ENCODE peak calls at places on chromosome 17, in four cellular contexts. Z is K562, S is GM12878, V is WTC11. N is an unnamed sample.
A peak's percentile ranks its signal among the peaks of the same experiment; 100 is the strongest.

GRCh38 chr17:74328487-74328886 is 2.5 kb downstream of the KIF19 start:
- DNase-seq in S (no peak), V (no peak), Z (no peak), N (no peak)

GRCh38 chr17:74552037-74552436 is 6.1 kb upstream of the CD300C start:
- DNase-seq in V (no peak), Z (no peak), S (no peak), N (no peak)

GRCh38 chr17:64081802-64082799 is 47.8 kb downstream of the ERN1 start:
- DNase-seq in S (peak; percentile 72), Z (peak; percentile 60), V (no peak), N (peak; percentile 93)

GRCh38 chr17:28473542-28473941 is at the start of gene SLC13A2:
- DNase-seq in V (peak; percentile 10), S (no peak), Z (no peak), N (no peak)

GRCh38 chr17:8822401-8823035 is 23.4 kb upstream of the MFSD6L start:
- DNase-seq in S (no peak), Z (no peak), V (no peak), N (no peak)

GRCh38 chr17:29577778-29578211 is 9.3 kb downstream of the TP53I13 start:
- DNase-seq in Z (no peak), S (no peak), V (no peak), N (no peak)

GRCh38 chr17:17206149-17206912 is at the start of gene PLD6:
- DNase-seq in Z (peak; percentile 88), V (peak; percentile 70), S (peak; percentile 72), N (peak; percentile 67)

GRCh38 chr17:8153957-8154607 is 1.9 kb upstream of the PER1 start:
- DNase-seq in Z (peak; percentile 85), S (no peak), V (peak; percentile 98), N (peak; percentile 69)

GRCh38 chr17:38729886-38730525 is at the start of gene CISD3:
- DNase-seq in S (no peak), Z (peak; percentile 95), V (peak; percentile 74), N (peak; percentile 81)

GRCh38 chr17:74042744-74043486 is 160.6 kb upstream of the RPL38 start:
- DNase-seq in Z (no peak), S (no peak), V (no peak), N (peak; percentile 23)

GRCh38 chr17:77228224-77229215 is 87.8 kb downstream of the SEC14L1 start:
- DNase-seq in S (no peak), Z (no peak), V (no peak), N (no peak)

GRCh38 chr17:37494971-37495370 is 5.3 kb downstream of the DUSP14 start:
- DNase-seq in Z (no peak), S (no peak), V (peak; percentile 34), N (peak; percentile 10)

GRCh38 chr17:77555741-77556291 is 402.7 kb upstream of the TNRC6C start:
- DNase-seq in Z (no peak), V (no peak), S (no peak), N (no peak)

GRCh38 chr17:79808763-79809529 is 12.1 kb upstream of the CBX8 start:
- DNase-seq in Z (no peak), V (no peak), S (no peak), N (peak; percentile 73)

GRCh38 chr17:40452074-40452787 is 9.0 kb downstream of the IGFBP4 start:
- DNase-seq in S (no peak), V (no peak), Z (no peak), N (no peak)

DNA sequence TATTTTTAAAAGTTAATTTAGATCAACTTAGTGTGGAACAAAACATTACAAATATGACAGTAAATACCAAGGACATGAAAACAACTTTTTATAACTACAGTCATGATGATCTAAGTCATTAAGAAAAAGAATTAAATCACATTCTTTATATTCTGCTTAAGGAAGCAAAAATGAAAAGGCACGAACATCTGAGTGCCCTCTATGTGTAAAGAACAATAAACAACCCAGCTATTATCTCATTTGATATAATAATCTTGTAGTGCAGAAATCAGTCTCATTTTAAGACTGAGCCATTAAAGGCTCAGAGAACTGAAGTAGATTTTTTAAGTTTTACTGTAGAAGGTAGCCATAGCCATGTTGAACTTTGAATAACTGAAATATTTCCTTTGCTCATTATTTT is 13.4 kb downstream of the MYO1D start:
- DNase-seq in V (no peak), Z (no peak), S (no peak), N (no peak)
- TF ChIP-seq TCF7 in V (no peak), Z (no peak), S (no peak), N (no peak)

GRCh38 chr17:313231-313630 is 39.4 kb downstream of the RPH3AL start:
- DNase-seq in Z (no peak), S (no peak), V (no peak), N (no peak)

GRCh38 chr17:309361-309888 is 43.2 kb downstream of the RPH3AL start:
- DNase-seq in S (no peak), Z (peak; percentile 54), V (peak; percentile 73), N (peak; percentile 53)

GRCh38 chr17:312476-313148 is 40.0 kb downstream of the RPH3AL start:
- DNase-seq in Z (no peak), V (no peak), S (no peak), N (no peak)

GRCh38 chr17:310111-311010 is 42.2 kb downstream of the RPH3AL start:
- DNase-seq in S (no peak), Z (no peak), V (no peak), N (no peak)

DNA sequence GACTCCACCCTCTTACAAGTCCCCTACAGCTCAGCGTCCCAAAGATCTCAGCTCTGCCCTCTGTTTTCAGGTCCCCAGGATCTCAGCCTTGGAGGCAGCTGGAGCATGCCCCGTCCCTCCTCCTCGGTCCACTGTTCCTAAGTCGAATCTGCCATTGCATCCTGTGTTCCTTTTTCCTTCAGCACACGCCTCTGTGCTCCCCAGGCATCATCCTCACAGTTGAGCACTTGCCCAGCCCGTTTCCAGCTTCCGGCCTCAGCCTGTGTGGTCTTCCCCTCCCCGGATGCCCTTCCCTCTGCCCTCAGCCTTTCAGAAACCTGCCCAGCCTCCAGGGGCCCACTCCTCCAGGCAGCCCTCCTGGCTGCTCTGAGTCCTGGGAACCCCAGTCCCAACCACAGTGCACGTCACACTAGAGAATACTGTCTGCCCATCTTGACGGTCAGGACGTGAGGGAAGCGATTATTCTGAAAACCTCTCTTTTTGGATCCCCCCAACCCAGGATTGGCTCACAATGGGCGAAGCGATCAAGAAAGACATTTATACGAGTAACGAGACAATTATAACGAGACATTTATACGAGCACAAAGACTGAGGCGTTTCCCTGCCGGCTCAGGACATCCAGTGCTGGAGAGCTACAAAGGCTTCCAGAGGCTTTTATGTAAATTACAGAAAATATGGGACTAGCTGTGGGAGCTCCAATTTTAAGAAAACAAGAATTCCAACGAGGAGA is 41.3 kb downstream of the RPH3AL start:
- DNase-seq in S (no peak), V (no peak), Z (no peak), N (no peak)
- TF ChIP-seq TCF7 in S (no peak), V (no peak), Z (no peak), N (no peak)

GRCh38 chr17:48996696-48997102 is 486 bp upstream of the IGF2BP1 start:
- DNase-seq in S (no peak), Z (peak; percentile 91), V (no peak), N (no peak)

GRCh38 chr17:48998557-48999440 is 1.6 kb downstream of the IGF2BP1 start:
- DNase-seq in Z (peak; percentile 70), S (no peak), V (no peak), N (peak; percentile 63)

GRCh38 chr17:48995871-48996695 is 1.1 kb upstream of the IGF2BP1 start:
- DNase-seq in V (peak; percentile 94), Z (peak; percentile 94), S (no peak), N (peak; percentile 93)

GRCh38 chr17:48997827-48998556 is 807 bp downstream of the IGF2BP1 start:
- DNase-seq in V (peak; percentile 40), S (no peak), Z (peak; percentile 70), N (no peak)

DNA sequence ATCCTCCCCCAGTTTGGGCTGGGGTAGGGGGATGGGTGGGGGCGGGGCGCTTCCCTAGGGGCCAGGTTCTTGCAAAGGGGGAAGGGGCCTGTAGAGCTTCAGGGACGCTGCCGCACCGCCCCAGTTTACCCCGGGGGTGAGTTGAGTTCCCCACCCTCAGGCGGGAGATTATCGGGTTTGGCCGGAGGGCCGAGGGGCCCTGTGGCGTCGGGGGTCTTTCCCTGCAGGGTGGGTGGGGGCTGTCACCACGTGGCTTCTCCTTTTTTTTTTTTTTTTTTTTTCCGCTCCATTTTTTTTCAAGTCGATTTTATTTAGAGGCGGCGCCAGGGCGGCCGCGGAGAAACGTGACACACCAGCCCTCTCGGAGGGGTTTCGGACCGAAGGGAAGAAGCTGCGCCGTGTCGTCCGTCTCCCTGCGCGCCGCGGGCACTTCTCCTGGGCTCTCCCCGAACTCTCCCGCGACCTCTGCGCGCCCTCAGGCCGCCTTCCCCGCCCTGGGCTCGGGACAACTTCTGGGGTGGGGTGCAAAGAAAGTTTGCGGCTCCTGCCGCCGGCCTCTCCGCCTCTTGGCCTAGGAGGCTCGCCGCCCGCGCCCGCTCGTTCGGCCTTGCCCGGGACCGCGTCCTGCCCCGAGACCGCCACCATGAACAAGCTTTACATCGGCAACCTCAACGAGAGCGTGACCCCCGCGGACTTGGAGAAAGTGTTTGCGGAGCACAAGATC is at the start of gene IGF2BP1:
- DNase-seq in Z (no peak), S (no peak), V (peak; percentile 77), N (peak; percentile 81)
- TF ChIP-seq TCF7 in Z (no peak), S (no peak), V (no peak), N (no peak)

DNA sequence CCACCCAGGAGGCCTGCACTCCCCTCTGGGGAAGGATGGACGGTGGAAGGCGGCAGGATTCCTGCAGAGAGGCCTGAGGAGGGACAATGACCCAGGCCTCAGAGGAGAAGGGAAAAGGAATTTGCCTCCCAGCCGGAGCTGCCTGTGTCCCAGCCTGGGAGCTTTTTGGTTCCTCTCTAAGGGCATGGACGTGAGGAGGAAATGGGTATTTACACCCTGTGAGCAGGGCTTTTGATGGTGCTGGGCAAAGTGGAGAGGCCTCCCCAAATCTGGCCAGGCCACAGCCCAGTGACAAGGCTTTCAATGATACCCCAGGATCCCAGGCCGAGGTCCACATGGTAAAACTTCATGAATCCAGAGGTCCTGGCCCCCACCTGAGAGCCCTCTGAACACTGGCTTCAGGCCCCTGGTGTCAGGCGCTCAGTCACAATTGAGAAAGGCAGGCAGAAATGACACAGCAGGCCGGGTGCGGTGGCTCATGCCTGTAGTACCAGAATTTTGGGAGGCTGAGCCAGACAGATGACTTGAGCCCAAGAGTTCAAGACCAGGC is 56.0 kb upstream of the DOC2B start:
- DNase-seq in S (no peak), V (peak; percentile 18), Z (no peak), N (no peak)
- TF ChIP-seq TCF7 in S (no peak), V (no peak), Z (no peak), N (no peak)